ENCODE peak calls at places on chromosome 13, in six cellular contexts. One of them, this sample, is unnamed.

GRCh38 chr13:21478881-21479808 is 20.0 kb upstream of the ZDHHC20 start:
- DNase-seq in OCI-M1: peak
- DNase-seq in H9: no peak
- DNase-seq in activated naive CD8-positive, alpha-beta T cell treated with anti-CD3 and anti-CD28 coated beads for 36 hours: no peak
- DNase-seq in stimulated activated CD8-positive, alpha-beta memory T cell treated with anti-CD3 and anti-CD28 coated beads, Interleukin-2, amount 100 ng/mL, for 1 hour: no peak
- DNase-seq in NCI-H446: peak
- DNase-seq in this sample: no peak

GRCh38 chr13:71758823-71759222 is 108.2 kb downstream of the DACH1 start:
- DNase-seq in OCI-M1: no peak
- DNase-seq in H9: no peak
- DNase-seq in activated naive CD8-positive, alpha-beta T cell treated with anti-CD3 and anti-CD28 coated beads for 36 hours: no peak
- DNase-seq in stimulated activated CD8-positive, alpha-beta memory T cell treated with anti-CD3 and anti-CD28 coated beads, Interleukin-2, amount 100 ng/mL, for 1 hour: no peak
- DNase-seq in NCI-H446: no peak
- DNase-seq in this sample: no peak

GRCh38 chr13:42395066-42395821 is 123.3 kb downstream of the AKAP11 start:
- DNase-seq in OCI-M1: no peak
- DNase-seq in H9: no peak
- DNase-seq in activated naive CD8-positive, alpha-beta T cell treated with anti-CD3 and anti-CD28 coated beads for 36 hours: peak
- DNase-seq in stimulated activated CD8-positive, alpha-beta memory T cell treated with anti-CD3 and anti-CD28 coated beads, Interleukin-2, amount 100 ng/mL, for 1 hour: no peak
- DNase-seq in NCI-H446: no peak
- DNase-seq in this sample: no peak

GRCh38 chr13:20393273-20394235 is 132.1 kb downstream of the CRYL1 start:
- DNase-seq in OCI-M1: no peak
- DNase-seq in H9: no peak
- DNase-seq in activated naive CD8-positive, alpha-beta T cell treated with anti-CD3 and anti-CD28 coated beads for 36 hours: no peak
- DNase-seq in stimulated activated CD8-positive, alpha-beta memory T cell treated with anti-CD3 and anti-CD28 coated beads, Interleukin-2, amount 100 ng/mL, for 1 hour: no peak
- DNase-seq in NCI-H446: no peak
- DNase-seq in this sample: no peak

GRCh38 chr13:51328488-51328887 is 11.0 kb upstream of the SERPINE3 start:
- DNase-seq in OCI-M1: no peak
- DNase-seq in H9: peak
- DNase-seq in activated naive CD8-positive, alpha-beta T cell treated with anti-CD3 and anti-CD28 coated beads for 36 hours: no peak
- DNase-seq in stimulated activated CD8-positive, alpha-beta memory T cell treated with anti-CD3 and anti-CD28 coated beads, Interleukin-2, amount 100 ng/mL, for 1 hour: no peak
- DNase-seq in NCI-H446: no peak
- DNase-seq in this sample: peak

GRCh38 chr13:31945202-31945978 is 86.2 kb upstream of the FRY start:
- DNase-seq in OCI-M1: peak
- DNase-seq in H9: peak
- DNase-seq in activated naive CD8-positive, alpha-beta T cell treated with anti-CD3 and anti-CD28 coated beads for 36 hours: no peak
- DNase-seq in stimulated activated CD8-positive, alpha-beta memory T cell treated with anti-CD3 and anti-CD28 coated beads, Interleukin-2, amount 100 ng/mL, for 1 hour: no peak
- DNase-seq in NCI-H446: peak
- DNase-seq in this sample: peak

GRCh38 chr13:24875566-24875965 is 111.6 kb downstream of the RNF17 start:
- DNase-seq in OCI-M1: no peak
- DNase-seq in H9: no peak
- DNase-seq in activated naive CD8-positive, alpha-beta T cell treated with anti-CD3 and anti-CD28 coated beads for 36 hours: no peak
- DNase-seq in stimulated activated CD8-positive, alpha-beta memory T cell treated with anti-CD3 and anti-CD28 coated beads, Interleukin-2, amount 100 ng/mL, for 1 hour: no peak
- DNase-seq in NCI-H446: no peak
- DNase-seq in this sample: no peak

GRCh38 chr13:18739310-18739709 is 442.3 kb downstream of the TUBA3C start:
- DNase-seq in OCI-M1: no peak
- DNase-seq in H9: no peak
- DNase-seq in activated naive CD8-positive, alpha-beta T cell treated with anti-CD3 and anti-CD28 coated beads for 36 hours: no peak
- DNase-seq in stimulated activated CD8-positive, alpha-beta memory T cell treated with anti-CD3 and anti-CD28 coated beads, Interleukin-2, amount 100 ng/mL, for 1 hour: no peak
- DNase-seq in NCI-H446: no peak
- DNase-seq in this sample: no peak

GRCh38 chr13:97141564-97142005 is 80.5 kb upstream of the MBNL2 start:
- DNase-seq in OCI-M1: peak
- DNase-seq in H9: peak
- DNase-seq in activated naive CD8-positive, alpha-beta T cell treated with anti-CD3 and anti-CD28 coated beads for 36 hours: peak
- DNase-seq in stimulated activated CD8-positive, alpha-beta memory T cell treated with anti-CD3 and anti-CD28 coated beads, Interleukin-2, amount 100 ng/mL, for 1 hour: no peak
- DNase-seq in NCI-H446: no peak
- DNase-seq in this sample: peak

GRCh38 chr13:56837161-56837560 is 303.6 kb upstream of the PRR20A start:
- DNase-seq in OCI-M1: no peak
- DNase-seq in H9: no peak
- DNase-seq in activated naive CD8-positive, alpha-beta T cell treated with anti-CD3 and anti-CD28 coated beads for 36 hours: no peak
- DNase-seq in stimulated activated CD8-positive, alpha-beta memory T cell treated with anti-CD3 and anti-CD28 coated beads, Interleukin-2, amount 100 ng/mL, for 1 hour: no peak
- DNase-seq in NCI-H446: no peak
- DNase-seq in this sample: no peak

GRCh38 chr13:110815471-110816204 is 99.2 kb downstream of the ANKRD10 start:
- DNase-seq in OCI-M1: no peak
- DNase-seq in H9: no peak
- DNase-seq in activated naive CD8-positive, alpha-beta T cell treated with anti-CD3 and anti-CD28 coated beads for 36 hours: no peak
- DNase-seq in stimulated activated CD8-positive, alpha-beta memory T cell treated with anti-CD3 and anti-CD28 coated beads, Interleukin-2, amount 100 ng/mL, for 1 hour: no peak
- DNase-seq in NCI-H446: no peak
- DNase-seq in this sample: no peak

GRCh38 chr13:40539954-40540706 is 126.3 kb downstream of the FOXO1 start:
- DNase-seq in OCI-M1: no peak
- DNase-seq in H9: peak
- DNase-seq in activated naive CD8-positive, alpha-beta T cell treated with anti-CD3 and anti-CD28 coated beads for 36 hours: no peak
- DNase-seq in stimulated activated CD8-positive, alpha-beta memory T cell treated with anti-CD3 and anti-CD28 coated beads, Interleukin-2, amount 100 ng/mL, for 1 hour: no peak
- DNase-seq in NCI-H446: no peak
- DNase-seq in this sample: peak

GRCh38 chr13:102651892-102652291 is 43.0 kb downstream of the METTL21C start:
- DNase-seq in OCI-M1: no peak
- DNase-seq in H9: no peak
- DNase-seq in activated naive CD8-positive, alpha-beta T cell treated with anti-CD3 and anti-CD28 coated beads for 36 hours: no peak
- DNase-seq in stimulated activated CD8-positive, alpha-beta memory T cell treated with anti-CD3 and anti-CD28 coated beads, Interleukin-2, amount 100 ng/mL, for 1 hour: no peak
- DNase-seq in NCI-H446: no peak
- DNase-seq in this sample: no peak

GRCh38 chr13:112353856-112354255 is 22.3 kb upstream of the SPACA7 start:
- DNase-seq in OCI-M1: no peak
- DNase-seq in H9: no peak
- DNase-seq in activated naive CD8-positive, alpha-beta T cell treated with anti-CD3 and anti-CD28 coated beads for 36 hours: no peak
- DNase-seq in stimulated activated CD8-positive, alpha-beta memory T cell treated with anti-CD3 and anti-CD28 coated beads, Interleukin-2, amount 100 ng/mL, for 1 hour: no peak
- DNase-seq in NCI-H446: no peak
- DNase-seq in this sample: no peak

GRCh38 chr13:110916671-110917142 is 1.8 kb upstream of the ANKRD10 start:
- DNase-seq in OCI-M1: no peak
- DNase-seq in H9: no peak
- DNase-seq in activated naive CD8-positive, alpha-beta T cell treated with anti-CD3 and anti-CD28 coated beads for 36 hours: no peak
- DNase-seq in stimulated activated CD8-positive, alpha-beta memory T cell treated with anti-CD3 and anti-CD28 coated beads, Interleukin-2, amount 100 ng/mL, for 1 hour: no peak
- DNase-seq in NCI-H446: no peak
- DNase-seq in this sample: no peak

GRCh38 chr13:40508767-40509342 is 157.6 kb downstream of the FOXO1 start:
- DNase-seq in OCI-M1: no peak
- DNase-seq in H9: no peak
- DNase-seq in activated naive CD8-positive, alpha-beta T cell treated with anti-CD3 and anti-CD28 coated beads for 36 hours: no peak
- DNase-seq in stimulated activated CD8-positive, alpha-beta memory T cell treated with anti-CD3 and anti-CD28 coated beads, Interleukin-2, amount 100 ng/mL, for 1 hour: no peak
- DNase-seq in NCI-H446: no peak
- DNase-seq in this sample: no peak

GRCh38 chr13:106573279-106573831 is 5.4 kb upstream of the ARGLU1 start:
- DNase-seq in OCI-M1: no peak
- DNase-seq in H9: no peak
- DNase-seq in activated naive CD8-positive, alpha-beta T cell treated with anti-CD3 and anti-CD28 coated beads for 36 hours: no peak
- DNase-seq in stimulated activated CD8-positive, alpha-beta memory T cell treated with anti-CD3 and anti-CD28 coated beads, Interleukin-2, amount 100 ng/mL, for 1 hour: no peak
- DNase-seq in NCI-H446: no peak
- DNase-seq in this sample: no peak

GRCh38 chr13:51620165-51620983 is 36.1 kb downstream of the WDFY2 start:
- DNase-seq in OCI-M1: no peak
- DNase-seq in H9: no peak
- DNase-seq in activated naive CD8-positive, alpha-beta T cell treated with anti-CD3 and anti-CD28 coated beads for 36 hours: no peak
- DNase-seq in stimulated activated CD8-positive, alpha-beta memory T cell treated with anti-CD3 and anti-CD28 coated beads, Interleukin-2, amount 100 ng/mL, for 1 hour: no peak
- DNase-seq in NCI-H446: no peak
- DNase-seq in this sample: no peak

GRCh38 chr13:33274264-33274663 is 11.3 kb downstream of the STARD13 start:
- DNase-seq in OCI-M1: no peak
- DNase-seq in H9: no peak
- DNase-seq in activated naive CD8-positive, alpha-beta T cell treated with anti-CD3 and anti-CD28 coated beads for 36 hours: no peak
- DNase-seq in stimulated activated CD8-positive, alpha-beta memory T cell treated with anti-CD3 and anti-CD28 coated beads, Interleukin-2, amount 100 ng/mL, for 1 hour: no peak
- DNase-seq in NCI-H446: no peak
- DNase-seq in this sample: no peak

GRCh38 chr13:39253774-39254173 is 215.5 kb downstream of the NHLRC3 start:
- DNase-seq in OCI-M1: peak
- DNase-seq in H9: no peak
- DNase-seq in activated naive CD8-positive, alpha-beta T cell treated with anti-CD3 and anti-CD28 coated beads for 36 hours: no peak
- DNase-seq in stimulated activated CD8-positive, alpha-beta memory T cell treated with anti-CD3 and anti-CD28 coated beads, Interleukin-2, amount 100 ng/mL, for 1 hour: no peak
- DNase-seq in NCI-H446: no peak
- DNase-seq in this sample: no peak

GRCh38 chr13:114072421-114072820 is 60.0 kb downstream of the RASA3 start:
- DNase-seq in OCI-M1: no peak
- DNase-seq in H9: no peak
- DNase-seq in activated naive CD8-positive, alpha-beta T cell treated with anti-CD3 and anti-CD28 coated beads for 36 hours: no peak
- DNase-seq in stimulated activated CD8-positive, alpha-beta memory T cell treated with anti-CD3 and anti-CD28 coated beads, Interleukin-2, amount 100 ng/mL, for 1 hour: no peak
- DNase-seq in NCI-H446: no peak
- DNase-seq in this sample: no peak

GRCh38 chr13:113009743-113010509 is 40.9 kb downstream of the MCF2L start:
- DNase-seq in OCI-M1: no peak
- DNase-seq in H9: no peak
- DNase-seq in activated naive CD8-positive, alpha-beta T cell treated with anti-CD3 and anti-CD28 coated beads for 36 hours: no peak
- DNase-seq in stimulated activated CD8-positive, alpha-beta memory T cell treated with anti-CD3 and anti-CD28 coated beads, Interleukin-2, amount 100 ng/mL, for 1 hour: no peak
- DNase-seq in NCI-H446: no peak
- DNase-seq in this sample: no peak

GRCh38 chr13:80400164-80400767 is 59.3 kb upstream of the SPRY2 start:
- DNase-seq in OCI-M1: no peak
- DNase-seq in H9: no peak
- DNase-seq in activated naive CD8-positive, alpha-beta T cell treated with anti-CD3 and anti-CD28 coated beads for 36 hours: no peak
- DNase-seq in stimulated activated CD8-positive, alpha-beta memory T cell treated with anti-CD3 and anti-CD28 coated beads, Interleukin-2, amount 100 ng/mL, for 1 hour: no peak
- DNase-seq in NCI-H446: no peak
- DNase-seq in this sample: no peak

GRCh38 chr13:59447846-59448620 is 715.7 kb downstream of the DIAPH3 start:
- DNase-seq in OCI-M1: no peak
- DNase-seq in H9: peak
- DNase-seq in activated naive CD8-positive, alpha-beta T cell treated with anti-CD3 and anti-CD28 coated beads for 36 hours: no peak
- DNase-seq in stimulated activated CD8-positive, alpha-beta memory T cell treated with anti-CD3 and anti-CD28 coated beads, Interleukin-2, amount 100 ng/mL, for 1 hour: no peak
- DNase-seq in NCI-H446: no peak
- DNase-seq in this sample: peak

GRCh38 chr13:110023729-110024645 is 237.6 kb upstream of the IRS2 start:
- DNase-seq in OCI-M1: no peak
- DNase-seq in H9: no peak
- DNase-seq in activated naive CD8-positive, alpha-beta T cell treated with anti-CD3 and anti-CD28 coated beads for 36 hours: no peak
- DNase-seq in stimulated activated CD8-positive, alpha-beta memory T cell treated with anti-CD3 and anti-CD28 coated beads, Interleukin-2, amount 100 ng/mL, for 1 hour: no peak
- DNase-seq in NCI-H446: no peak
- DNase-seq in this sample: no peak

GRCh38 chr13:78736142-78736541 is 77.2 kb upstream of the OBI1 start:
- DNase-seq in OCI-M1: no peak
- DNase-seq in H9: no peak
- DNase-seq in activated naive CD8-positive, alpha-beta T cell treated with anti-CD3 and anti-CD28 coated beads for 36 hours: no peak
- DNase-seq in stimulated activated CD8-positive, alpha-beta memory T cell treated with anti-CD3 and anti-CD28 coated beads, Interleukin-2, amount 100 ng/mL, for 1 hour: no peak
- DNase-seq in NCI-H446: no peak
- DNase-seq in this sample: no peak

GRCh38 chr13:110836600-110836903 is 78.3 kb downstream of the ANKRD10 start:
- DNase-seq in OCI-M1: no peak
- DNase-seq in H9: no peak
- DNase-seq in activated naive CD8-positive, alpha-beta T cell treated with anti-CD3 and anti-CD28 coated beads for 36 hours: no peak
- DNase-seq in stimulated activated CD8-positive, alpha-beta memory T cell treated with anti-CD3 and anti-CD28 coated beads, Interleukin-2, amount 100 ng/mL, for 1 hour: no peak
- DNase-seq in NCI-H446: no peak
- DNase-seq in this sample: peak

GRCh38 chr13:100584901-100585300 is 3.7 kb downstream of the GGACT start:
- DNase-seq in OCI-M1: no peak
- DNase-seq in H9: no peak
- DNase-seq in activated naive CD8-positive, alpha-beta T cell treated with anti-CD3 and anti-CD28 coated beads for 36 hours: peak
- DNase-seq in stimulated activated CD8-positive, alpha-beta memory T cell treated with anti-CD3 and anti-CD28 coated beads, Interleukin-2, amount 100 ng/mL, for 1 hour: no peak
- DNase-seq in NCI-H446: no peak
- DNase-seq in this sample: no peak